ENCODE peak calls at places on chromosome X, in five cellular contexts. One of them, this sample, is unnamed.

GRCh38 chrX:17964871-17965270 is 103.8 kb upstream of the RAI2 start:
- DNase-seq in OCI-M1: no peak
- DNase-seq in glomerular endothelial cell: no peak
- DNase-seq in NCI-H2171 treated with DMSO at 0.1 percent for 48 hours: no peak
- DNase-seq in HT-29: no peak
- DNase-seq in this sample: no peak

GRCh38 chrX:132786217-132786616 is 172.2 kb downstream of the HS6ST2 start:
- DNase-seq in glomerular endothelial cell: no peak
- DNase-seq in OCI-M1: no peak
- DNase-seq in HT-29: no peak
- DNase-seq in NCI-H2171 treated with DMSO at 0.1 percent for 48 hours: no peak
- DNase-seq in this sample: no peak

GRCh38 chrX:106894978-106895452 is 8.1 kb downstream of the RIPPLY1 start:
- DNase-seq in NCI-H2171 treated with DMSO at 0.1 percent for 48 hours: no peak
- DNase-seq in HT-29: peak
- DNase-seq in OCI-M1: no peak
- DNase-seq in glomerular endothelial cell: no peak
- DNase-seq in this sample: no peak

GRCh38 chrX:125205918-125206665 is 113.6 kb upstream of the TEX13C start:
- DNase-seq in glomerular endothelial cell: no peak
- DNase-seq in OCI-M1: no peak
- DNase-seq in NCI-H2171 treated with DMSO at 0.1 percent for 48 hours: no peak
- DNase-seq in HT-29: no peak
- DNase-seq in this sample: peak

GRCh38 chrX:45070116-45071007 is 130.3 kb downstream of the DIPK2B start:
- DNase-seq in NCI-H2171 treated with DMSO at 0.1 percent for 48 hours: peak
- DNase-seq in HT-29: peak
- DNase-seq in glomerular endothelial cell: peak
- DNase-seq in OCI-M1: peak
- DNase-seq in this sample: peak

GRCh38 chrX:13008189-13008533 is 33.3 kb downstream of the TMSB4X start:
- DNase-seq in glomerular endothelial cell: no peak
- DNase-seq in NCI-H2171 treated with DMSO at 0.1 percent for 48 hours: no peak
- DNase-seq in OCI-M1: peak
- DNase-seq in HT-29: no peak
- DNase-seq in this sample: peak

GRCh38 chrX:103453655-103454054 is 65.6 kb downstream of the RAB40A start:
- DNase-seq in OCI-M1: no peak
- DNase-seq in NCI-H2171 treated with DMSO at 0.1 percent for 48 hours: no peak
- DNase-seq in glomerular endothelial cell: peak
- DNase-seq in HT-29: no peak
- DNase-seq in this sample: no peak

GRCh38 chrX:70038515-70038914 is 11.2 kb downstream of the AWAT2 start:
- DNase-seq in HT-29: no peak
- DNase-seq in NCI-H2171 treated with DMSO at 0.1 percent for 48 hours: no peak
- DNase-seq in OCI-M1: no peak
- DNase-seq in glomerular endothelial cell: no peak
- DNase-seq in this sample: no peak

GRCh38 chrX:106039920-106040319 is 1.4 kb upstream of the SERPINA7 start:
- DNase-seq in OCI-M1: peak
- DNase-seq in NCI-H2171 treated with DMSO at 0.1 percent for 48 hours: no peak
- DNase-seq in HT-29: peak
- DNase-seq in glomerular endothelial cell: no peak
- DNase-seq in this sample: peak

GRCh38 chrX:1239681-1240142 is 27.3 kb upstream of the CRLF2 start:
- DNase-seq in OCI-M1: peak
- DNase-seq in NCI-H2171 treated with DMSO at 0.1 percent for 48 hours: no peak
- DNase-seq in HT-29: no peak
- DNase-seq in glomerular endothelial cell: no peak
- DNase-seq in this sample: peak

GRCh38 chrX:114583646-114584433 is at the start of gene HTR2C:
- DNase-seq in OCI-M1: no peak
- DNase-seq in NCI-H2171 treated with DMSO at 0.1 percent for 48 hours: no peak
- DNase-seq in glomerular endothelial cell: no peak
- DNase-seq in HT-29: no peak
- DNase-seq in this sample: no peak

GRCh38 chrX:18983711-18984380 is at the start of gene PHKA2:
- DNase-seq in NCI-H2171 treated with DMSO at 0.1 percent for 48 hours: peak
- DNase-seq in glomerular endothelial cell: no peak
- DNase-seq in HT-29: peak
- DNase-seq in OCI-M1: peak
- DNase-seq in this sample: peak

GRCh38 chrX:42809569-42809968 is 31.6 kb upstream of the PPP1R2C start:
- DNase-seq in OCI-M1: no peak
- DNase-seq in NCI-H2171 treated with DMSO at 0.1 percent for 48 hours: no peak
- DNase-seq in HT-29: no peak
- DNase-seq in glomerular endothelial cell: no peak
- DNase-seq in this sample: no peak

GRCh38 chrX:51743179-51743957 is at the start of gene GSPT2:
- DNase-seq in OCI-M1: peak
- DNase-seq in HT-29: no peak
- DNase-seq in NCI-H2171 treated with DMSO at 0.1 percent for 48 hours: peak
- DNase-seq in glomerular endothelial cell: peak
- DNase-seq in this sample: peak

GRCh38 chrX:107507093-107507743 is 57.8 kb downstream of the FRMPD3 start:
- DNase-seq in glomerular endothelial cell: no peak
- DNase-seq in HT-29: no peak
- DNase-seq in NCI-H2171 treated with DMSO at 0.1 percent for 48 hours: no peak
- DNase-seq in OCI-M1: no peak
- DNase-seq in this sample: no peak

GRCh38 chrX:80807606-80808159 is 2.0 kb downstream of the BRWD3 start:
- DNase-seq in NCI-H2171 treated with DMSO at 0.1 percent for 48 hours: no peak
- DNase-seq in OCI-M1: peak
- DNase-seq in glomerular endothelial cell: no peak
- DNase-seq in HT-29: no peak
- DNase-seq in this sample: no peak

GRCh38 chrX:39226307-39226706 is 425.0 kb downstream of the MID1IP1 start:
- DNase-seq in glomerular endothelial cell: no peak
- DNase-seq in NCI-H2171 treated with DMSO at 0.1 percent for 48 hours: no peak
- DNase-seq in OCI-M1: no peak
- DNase-seq in HT-29: no peak
- DNase-seq in this sample: no peak

GRCh38 chrX:131942045-131942444 is 81.1 kb upstream of the STK26 start:
- DNase-seq in OCI-M1: peak
- DNase-seq in NCI-H2171 treated with DMSO at 0.1 percent for 48 hours: no peak
- DNase-seq in glomerular endothelial cell: no peak
- DNase-seq in HT-29: no peak
- DNase-seq in this sample: no peak

GRCh38 chrX:68415289-68415688 is 18.0 kb downstream of the OPHN1 start:
- DNase-seq in NCI-H2171 treated with DMSO at 0.1 percent for 48 hours: no peak
- DNase-seq in OCI-M1: peak
- DNase-seq in glomerular endothelial cell: no peak
- DNase-seq in HT-29: no peak
- DNase-seq in this sample: no peak

GRCh38 chrX:17743913-17744312 is 6.6 kb downstream of the SCML1 start:
- DNase-seq in HT-29: no peak
- DNase-seq in glomerular endothelial cell: no peak
- DNase-seq in OCI-M1: no peak
- DNase-seq in NCI-H2171 treated with DMSO at 0.1 percent for 48 hours: no peak
- DNase-seq in this sample: no peak